ENCODE peak calls at places on chromosomes 11 and 22, in nine cellular contexts. N, C, K, F, E, V, Y, T and X are unnamed samples.
A peak's percentile ranks its signal among the peaks of the same experiment; 100 is the strongest.

GRCh38 chr22:50018608-50019291 is 6.2 kb upstream of the IL17REL start:
- DNase-seq in Y (no peak), E (no peak), C (no peak), N (no peak), T (peak; percentile 74), K (no peak), V (no peak), F (no peak), X (no peak)

GRCh38 chr11:8047382-8047781 is 33.6 kb upstream of the TUB start:
- DNase-seq in T (no peak), F (no peak), E (no peak), K (no peak), N (no peak), C (no peak), Y (no peak), V (no peak), X (no peak)

GRCh38 chr22:38124236-38124974 is 13.9 kb upstream of the BAIAP2L2 start:
- DNase-seq in C (no peak), T (no peak), N (no peak), F (no peak), E (no peak), Y (no peak), K (no peak), V (no peak), X (no peak)

GRCh38 chr11:27912916-27913315 is 195.0 kb downstream of the KIF18A start:
- DNase-seq in T (no peak), V (no peak), E (peak; percentile 67), C (no peak), Y (no peak), N (peak; percentile 62), K (no peak), F (no peak), X (no peak)

GRCh38 chr11:80393210-80393609 is 952.4 kb upstream of the TENM4 start:
- DNase-seq in F (no peak), C (no peak), N (no peak), Y (no peak), E (no peak), T (no peak), V (no peak), K (no peak), X (no peak)

GRCh38 chr22:19943665-19944026 is 2.0 kb upstream of the TXNRD2 start:
- DNase-seq in Y (no peak), T (no peak), N (peak; percentile 67), F (no peak), K (no peak), E (peak; percentile 83), V (no peak), C (no peak), X (peak; percentile 31)

GRCh38 chr11:111935331-111936044 is 1.7 kb upstream of the DIXDC1 start:
- DNase-seq in F (no peak), E (peak; percentile 84), V (peak; percentile 81), Y (no peak), T (no peak), K (no peak), C (no peak), N (no peak), X (no peak)

GRCh38 chr11:45887587-45887986 is 2.1 kb downstream of the MAPK8IP1 start:
- DNase-seq in T (no peak), N (no peak), C (no peak), E (no peak), F (no peak), V (no peak), Y (peak; percentile 14), K (no peak), X (no peak)

GRCh38 chr11:36741515-36741914 is 143.5 kb upstream of the RAG2 start:
- DNase-seq in E (no peak), K (no peak), F (no peak), Y (no peak), T (no peak), C (no peak), V (no peak), N (no peak), X (no peak)

GRCh38 chr11:128294685-128295079 is 292.7 kb downstream of the ETS1 start:
- DNase-seq in E (peak; percentile 48), T (no peak), N (peak; percentile 23), Y (no peak), F (no peak), K (no peak), V (no peak), C (no peak), X (no peak)

GRCh38 chr22:21029486-21030025 is 2.8 kb downstream of the SLC7A4 start:
- DNase-seq in E (no peak), K (no peak), F (no peak), C (no peak), Y (no peak), V (no peak), T (no peak), N (no peak), X (no peak)

GRCh38 chr22:45585437-45585755 is 82.7 kb downstream of the FBLN1 start:
- DNase-seq in C (no peak), V (peak; percentile 12), T (no peak), N (peak; percentile 45), Y (no peak), K (no peak), F (no peak), E (peak; percentile 19), X (no peak)

GRCh38 chr22:41523464-41524221 is 20.6 kb downstream of the POLR3H start:
- DNase-seq in Y (no peak), F (peak; percentile 10), T (no peak), E (peak; percentile 87), K (no peak), V (peak; percentile 75), N (peak; percentile 51), C (peak; percentile 30), X (peak; percentile 60)

GRCh38 chr22:33492210-33492651 is 428.0 kb downstream of the LARGE1 start:
- DNase-seq in F (no peak), N (no peak), C (no peak), K (no peak), Y (no peak), V (no peak), T (peak; percentile 32), E (peak; percentile 23), X (no peak)

GRCh38 chr22:17941501-17942406 is 82.6 kb downstream of the MICAL3 start:
- DNase-seq in N (no peak), Y (no peak), V (no peak), E (no peak), F (no peak), C (no peak), T (no peak), K (no peak), X (no peak)

GRCh38 chr11:90204832-90205646 is 17.8 kb downstream of the CHORDC1 start:
- DNase-seq in N (peak; percentile 47), T (peak; percentile 34), Y (no peak), C (peak; percentile 22), F (no peak), V (peak; percentile 16), K (peak; percentile 53), E (peak; percentile 82), X (no peak)

GRCh38 chr11:75174781-75175370 is 24.0 kb downstream of the SLCO2B1 start:
- DNase-seq in K (peak; percentile 18), Y (no peak), N (peak; percentile 13), V (peak; percentile 66), F (no peak), T (no peak), E (peak; percentile 53), C (peak; percentile 74), X (peak; percentile 58)

GRCh38 chr11:19027829-19028595 is 32.5 kb downstream of the MRGPRX2 start:
- DNase-seq in N (peak; percentile 70), K (no peak), T (no peak), C (peak; percentile 58), E (peak; percentile 34), Y (no peak), F (no peak), V (peak; percentile 71), X (no peak)

GRCh38 chr11:120198403-120198786 is 12.4 kb upstream of the OAF start:
- DNase-seq in E (no peak), C (no peak), T (no peak), K (no peak), F (no peak), Y (no peak), V (no peak), N (no peak), X (peak; percentile 24)

GRCh38 chr11:35541621-35542375 is 16.4 kb upstream of the PAMR1 start:
- DNase-seq in C (peak; percentile 37), E (peak; percentile 94), V (peak; percentile 80), N (peak; percentile 82), Y (no peak), K (no peak), T (no peak), F (no peak), X (no peak)

GRCh38 chr11:3161309-3161708 is 3.8 kb downstream of the OSBPL5 start:
- DNase-seq in C (no peak), F (no peak), Y (no peak), V (no peak), E (no peak), K (no peak), N (peak; percentile 21), T (no peak), X (peak; percentile 32)

GRCh38 chr11:112785717-112786116 is 175.5 kb upstream of the NCAM1 start:
- DNase-seq in V (peak; percentile 72), Y (no peak), K (no peak), F (no peak), N (no peak), T (no peak), E (peak; percentile 13), C (peak; percentile 34), X (peak; percentile 43)

GRCh38 chr11:34501500-34501899 is 12.1 kb downstream of the ELF5 start:
- DNase-seq in N (peak; percentile 73), C (peak; percentile 44), T (no peak), E (peak; percentile 97), V (peak; percentile 27), Y (no peak), F (peak; percentile 37), K (no peak), X (no peak)

GRCh38 chr11:83819936-83820549 is 533.9 kb upstream of the CCDC90B start:
- DNase-seq in K (peak; percentile 25), T (no peak), Y (no peak), C (peak; percentile 59), N (peak; percentile 79), E (peak; percentile 86), F (peak; percentile 32), V (peak; percentile 49), X (no peak)

GRCh38 chr22:39556970-39557811 is 13.4 kb upstream of the CACNA1I start:
- DNase-seq in T (peak; percentile 16), E (peak; percentile 22), C (no peak), Y (peak; percentile 62), N (no peak), F (no peak), V (peak; percentile 60), K (peak; percentile 59), X (peak; percentile 59)

GRCh38 chr11:67732045-67732787 is 57.8 kb upstream of the ALDH3B2 start:
- DNase-seq in N (no peak), E (no peak), K (no peak), F (no peak), T (peak; percentile 48), Y (peak; percentile 62), C (peak; percentile 13), V (no peak), X (no peak)

GRCh38 chr22:46971141-46971775 is 208.8 kb downstream of the TBC1D22A start:
- DNase-seq in T (no peak), N (no peak), F (no peak), E (peak; percentile 75), Y (no peak), V (peak; percentile 73), K (peak; percentile 63), C (peak; percentile 68), X (peak; percentile 70)

GRCh38 chr11:58905141-58905715 is 34.1 kb upstream of the GLYATL1 start:
- DNase-seq in E (peak; percentile 35), V (no peak), T (no peak), C (no peak), K (peak; percentile 93), F (no peak), Y (no peak), N (peak; percentile 67), X (no peak)

GRCh38 chr11:13465909-13466371 is 2.9 kb upstream of the BTBD10 start:
- DNase-seq in E (peak; percentile 74), K (peak; percentile 44), C (peak; percentile 36), T (no peak), Y (no peak), V (peak; percentile 23), F (no peak), N (peak; percentile 40), X (no peak)

GRCh38 chr11:100578966-100579365 is 108.1 kb upstream of the ARHGAP42 start:
- DNase-seq in V (peak; percentile 27), C (no peak), E (peak; percentile 62), T (no peak), K (no peak), Y (no peak), N (no peak), F (no peak), X (no peak)

GRCh38 chr22:34878996-34879395 is 187.0 kb upstream of the ISX start:
- DNase-seq in K (no peak), Y (no peak), E (no peak), V (no peak), N (no peak), C (no peak), T (no peak), F (peak; percentile 31), X (no peak)